ENCODE peak calls at places on chromosomes 6 and 20, in ten cellular contexts. One of them, this sample, is unnamed.

GRCh38 chr20:46945465-46945864 is 50.8 kb downstream of the EYA2 start:
- DNase-seq in mammary epithelial cell: no peak
- DNase-seq in CD8-positive, alpha-beta T cell: no peak
- DNase-seq in A549: no peak
- DNase-seq in astrocyte: no peak
- DNase-seq in cardiac fibroblast: no peak
- DNase-seq in tibial artery: no peak
- DNase-seq in esophagus squamous epithelium: no peak
- DNase-seq in PC-9: no peak
- DNase-seq in lower lobe of right lung: no peak
- DNase-seq in this sample: no peak

GRCh38 chr6:106511274-106512047 is 117.8 kb downstream of the RTN4IP1 start:
- DNase-seq in mammary epithelial cell: peak; percentile 74
- DNase-seq in CD8-positive, alpha-beta T cell: no peak
- DNase-seq in A549: no peak
- DNase-seq in astrocyte: peak; percentile 45
- DNase-seq in cardiac fibroblast: peak; percentile 47
- DNase-seq in tibial artery: no peak
- DNase-seq in esophagus squamous epithelium: no peak
- DNase-seq in PC-9: peak; percentile 57
- DNase-seq in lower lobe of right lung: peak; percentile 61
- DNase-seq in this sample: no peak

GRCh38 chr6:36719126-36719525 is 21.5 kb downstream of the RAB44 start:
- DNase-seq in mammary epithelial cell: no peak
- DNase-seq in CD8-positive, alpha-beta T cell: no peak
- DNase-seq in A549: no peak
- DNase-seq in astrocyte: no peak
- DNase-seq in cardiac fibroblast: no peak
- DNase-seq in tibial artery: peak; percentile 23
- DNase-seq in esophagus squamous epithelium: no peak
- DNase-seq in PC-9: no peak
- DNase-seq in lower lobe of right lung: no peak
- DNase-seq in this sample: no peak

GRCh38 chr20:37358366-37359150 is 12.6 kb downstream of the SRC start:
- DNase-seq in mammary epithelial cell: peak; percentile 91
- DNase-seq in CD8-positive, alpha-beta T cell: no peak
- DNase-seq in A549: no peak
- DNase-seq in astrocyte: no peak
- DNase-seq in cardiac fibroblast: no peak
- DNase-seq in tibial artery: peak; percentile 67
- DNase-seq in esophagus squamous epithelium: no peak
- DNase-seq in PC-9: no peak
- DNase-seq in lower lobe of right lung: no peak
- DNase-seq in this sample: no peak

GRCh38 chr20:38128691-38129090 is 36.4 kb downstream of the TGM2 start:
- DNase-seq in mammary epithelial cell: no peak
- DNase-seq in CD8-positive, alpha-beta T cell: no peak
- DNase-seq in A549: no peak
- DNase-seq in astrocyte: no peak
- DNase-seq in cardiac fibroblast: no peak
- DNase-seq in tibial artery: no peak
- DNase-seq in esophagus squamous epithelium: no peak
- DNase-seq in PC-9: no peak
- DNase-seq in lower lobe of right lung: peak; percentile 13
- DNase-seq in this sample: no peak

GRCh38 chr6:110419028-110419739 is 3.8 kb upstream of the DDO start:
- DNase-seq in mammary epithelial cell: no peak
- DNase-seq in CD8-positive, alpha-beta T cell: no peak
- DNase-seq in A549: no peak
- DNase-seq in astrocyte: no peak
- DNase-seq in cardiac fibroblast: no peak
- DNase-seq in tibial artery: no peak
- DNase-seq in esophagus squamous epithelium: no peak
- DNase-seq in PC-9: peak; percentile 22
- DNase-seq in lower lobe of right lung: no peak
- DNase-seq in this sample: no peak

GRCh38 chr6:66948106-66948505 is 1241.1 kb upstream of the EYS start:
- DNase-seq in mammary epithelial cell: peak; percentile 12
- DNase-seq in CD8-positive, alpha-beta T cell: no peak
- DNase-seq in A549: no peak
- DNase-seq in astrocyte: peak; percentile 3
- DNase-seq in cardiac fibroblast: peak; percentile 48
- DNase-seq in tibial artery: no peak
- DNase-seq in esophagus squamous epithelium: no peak
- DNase-seq in PC-9: no peak
- DNase-seq in lower lobe of right lung: no peak
- DNase-seq in this sample: no peak

GRCh38 chr6:143408787-143409162 is 41.7 kb downstream of the ADAT2 start:
- DNase-seq in mammary epithelial cell: no peak
- DNase-seq in CD8-positive, alpha-beta T cell: no peak
- DNase-seq in A549: no peak
- DNase-seq in astrocyte: no peak
- DNase-seq in cardiac fibroblast: no peak
- DNase-seq in tibial artery: no peak
- DNase-seq in esophagus squamous epithelium: no peak
- DNase-seq in PC-9: no peak
- DNase-seq in lower lobe of right lung: no peak
- DNase-seq in this sample: no peak

GRCh38 chr6:97160280-97160679 is 122.7 kb downstream of the MMS22L start:
- DNase-seq in mammary epithelial cell: no peak
- DNase-seq in CD8-positive, alpha-beta T cell: no peak
- DNase-seq in A549: no peak
- DNase-seq in astrocyte: peak; percentile 3
- DNase-seq in cardiac fibroblast: peak; percentile 14
- DNase-seq in tibial artery: no peak
- DNase-seq in esophagus squamous epithelium: no peak
- DNase-seq in PC-9: no peak
- DNase-seq in lower lobe of right lung: no peak
- DNase-seq in this sample: no peak

GRCh38 chr6:2877057-2877882 is 25.8 kb downstream of the SERPINB9 start:
- DNase-seq in mammary epithelial cell: peak; percentile 76
- DNase-seq in CD8-positive, alpha-beta T cell: no peak
- DNase-seq in A549: peak; percentile 43
- DNase-seq in astrocyte: peak; percentile 33
- DNase-seq in cardiac fibroblast: peak; percentile 48
- DNase-seq in tibial artery: no peak
- DNase-seq in esophagus squamous epithelium: no peak
- DNase-seq in PC-9: peak; percentile 77
- DNase-seq in lower lobe of right lung: no peak
- DNase-seq in this sample: no peak

GRCh38 chr6:157823001-157823522 is at the start of gene SNX9:
- DNase-seq in mammary epithelial cell: peak; percentile 75
- DNase-seq in CD8-positive, alpha-beta T cell: peak; percentile 27
- DNase-seq in A549: peak; percentile 38
- DNase-seq in astrocyte: peak; percentile 63
- DNase-seq in cardiac fibroblast: peak; percentile 72
- DNase-seq in tibial artery: peak; percentile 89
- DNase-seq in esophagus squamous epithelium: no peak
- DNase-seq in PC-9: no peak
- DNase-seq in lower lobe of right lung: peak; percentile 85
- DNase-seq in this sample: no peak

GRCh38 chr6:157825243-157825904 is 2.3 kb downstream of the SNX9 start:
- DNase-seq in mammary epithelial cell: no peak
- DNase-seq in CD8-positive, alpha-beta T cell: no peak
- DNase-seq in A549: no peak
- DNase-seq in astrocyte: peak; percentile 70
- DNase-seq in cardiac fibroblast: peak; percentile 24
- DNase-seq in tibial artery: no peak
- DNase-seq in esophagus squamous epithelium: no peak
- DNase-seq in PC-9: no peak
- DNase-seq in lower lobe of right lung: no peak
- DNase-seq in this sample: no peak

GRCh38 chr6:157823523-157824370 is 701 bp downstream of the SNX9 start:
- DNase-seq in mammary epithelial cell: peak; percentile 85
- DNase-seq in CD8-positive, alpha-beta T cell: peak; percentile 18
- DNase-seq in A549: peak; percentile 13
- DNase-seq in astrocyte: peak; percentile 76
- DNase-seq in cardiac fibroblast: peak; percentile 83
- DNase-seq in tibial artery: peak; percentile 80
- DNase-seq in esophagus squamous epithelium: no peak
- DNase-seq in PC-9: peak; percentile 67
- DNase-seq in lower lobe of right lung: peak; percentile 51
- DNase-seq in this sample: no peak

GRCh38 chr6:157822221-157823000 is 635 bp upstream of the SNX9 start:
- DNase-seq in mammary epithelial cell: no peak
- DNase-seq in CD8-positive, alpha-beta T cell: no peak
- DNase-seq in A549: peak; percentile 12
- DNase-seq in astrocyte: no peak
- DNase-seq in cardiac fibroblast: peak; percentile 20
- DNase-seq in tibial artery: peak; percentile 71
- DNase-seq in esophagus squamous epithelium: no peak
- DNase-seq in PC-9: no peak
- DNase-seq in lower lobe of right lung: peak; percentile 46
- DNase-seq in this sample: no peak

DNA sequence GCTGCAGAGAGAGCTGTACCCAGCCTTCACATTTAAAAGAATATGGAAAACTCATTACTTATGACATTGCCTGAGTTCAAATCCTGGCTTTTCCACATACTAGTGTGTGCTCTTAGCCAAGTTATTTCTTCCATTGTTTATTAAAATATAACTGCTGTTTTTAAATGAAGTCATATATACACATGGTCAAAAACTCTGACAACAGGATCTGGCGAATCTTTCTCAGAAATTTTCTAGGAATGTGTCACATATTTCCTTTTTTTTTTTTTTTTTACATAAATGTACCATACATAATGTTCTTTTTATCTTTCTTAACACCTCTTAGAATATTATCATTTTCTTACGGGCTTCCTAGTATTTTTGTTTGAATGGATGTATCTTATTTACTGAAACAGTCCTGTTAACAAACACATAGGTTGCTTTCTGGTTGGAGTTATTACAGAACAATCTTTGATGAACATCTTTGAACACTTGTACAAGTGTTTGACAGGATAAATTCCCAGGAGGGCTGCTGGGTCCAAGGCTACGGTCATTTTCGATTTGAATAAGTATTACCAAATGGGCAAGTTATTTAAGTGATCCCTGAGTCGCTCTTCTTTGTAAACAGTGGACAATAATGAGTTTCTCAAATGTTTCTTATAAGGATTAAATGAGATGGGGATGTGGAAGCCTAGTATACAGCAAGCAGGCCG is 1.6 kb upstream of the SNX9 start:
- DNase-seq in mammary epithelial cell: no peak
- DNase-seq in CD8-positive, alpha-beta T cell: no peak
- DNase-seq in A549: no peak
- DNase-seq in astrocyte: no peak
- DNase-seq in cardiac fibroblast: peak; percentile 54
- DNase-seq in tibial artery: no peak
- DNase-seq in esophagus squamous epithelium: no peak
- DNase-seq in PC-9: no peak
- DNase-seq in lower lobe of right lung: no peak
- DNase-seq in this sample: no peak
- H3K4me3 ChIP-seq in mammary epithelial cell: no peak overlapping the region
- H3K4me3 ChIP-seq in CD8-positive, alpha-beta T cell: no peak overlapping the region
- H3K4me3 ChIP-seq in A549: no peak overlapping the region
- H3K4me3 ChIP-seq in astrocyte: no peak overlapping the region
- H3K4me3 ChIP-seq in cardiac fibroblast: no peak overlapping the region
- H3K4me3 ChIP-seq in tibial artery: no peak overlapping the region
- H3K4me3 ChIP-seq in esophagus squamous epithelium: no peak overlapping the region
- H3K4me3 ChIP-seq in PC-9: no peak overlapping the region
- H3K4me3 ChIP-seq in lower lobe of right lung: no peak overlapping the region
- H3K4me3 ChIP-seq in this sample: no peak overlapping the region

GRCh38 chr20:1326031-1326930 is 2.7 kb downstream of the SDCBP2 start:
- DNase-seq in mammary epithelial cell: no peak
- DNase-seq in CD8-positive, alpha-beta T cell: no peak
- DNase-seq in A549: peak; percentile 35
- DNase-seq in astrocyte: no peak
- DNase-seq in cardiac fibroblast: peak; percentile 66
- DNase-seq in tibial artery: peak; percentile 17
- DNase-seq in esophagus squamous epithelium: no peak
- DNase-seq in PC-9: no peak
- DNase-seq in lower lobe of right lung: no peak
- DNase-seq in this sample: no peak

GRCh38 chr20:1327241-1327653 is 1.7 kb downstream of the SDCBP2 start:
- DNase-seq in mammary epithelial cell: no peak
- DNase-seq in CD8-positive, alpha-beta T cell: no peak
- DNase-seq in A549: no peak
- DNase-seq in astrocyte: peak; percentile 36
- DNase-seq in cardiac fibroblast: peak; percentile 85
- DNase-seq in tibial artery: peak; percentile 52
- DNase-seq in esophagus squamous epithelium: no peak
- DNase-seq in PC-9: no peak
- DNase-seq in lower lobe of right lung: peak; percentile 84
- DNase-seq in this sample: no peak

GRCh38 chr20:1323830-1324597 is 4.9 kb downstream of the SDCBP2 start:
- DNase-seq in mammary epithelial cell: no peak
- DNase-seq in CD8-positive, alpha-beta T cell: no peak
- DNase-seq in A549: no peak
- DNase-seq in astrocyte: no peak
- DNase-seq in cardiac fibroblast: no peak
- DNase-seq in tibial artery: peak; percentile 55
- DNase-seq in esophagus squamous epithelium: no peak
- DNase-seq in PC-9: no peak
- DNase-seq in lower lobe of right lung: no peak
- DNase-seq in this sample: no peak

GRCh38 chr20:1324598-1325172 is 4.3 kb downstream of the SDCBP2 start:
- DNase-seq in mammary epithelial cell: no peak
- DNase-seq in CD8-positive, alpha-beta T cell: no peak
- DNase-seq in A549: peak; percentile 64
- DNase-seq in astrocyte: peak; percentile 73
- DNase-seq in cardiac fibroblast: peak; percentile 88
- DNase-seq in tibial artery: peak; percentile 62
- DNase-seq in esophagus squamous epithelium: no peak
- DNase-seq in PC-9: no peak
- DNase-seq in lower lobe of right lung: no peak
- DNase-seq in this sample: no peak

GRCh38 chr20:1325173-1326030 is 3.5 kb downstream of the SDCBP2 start:
- DNase-seq in mammary epithelial cell: peak; percentile 92
- DNase-seq in CD8-positive, alpha-beta T cell: peak; percentile 100
- DNase-seq in A549: peak; percentile 100
- DNase-seq in astrocyte: peak; percentile 92
- DNase-seq in cardiac fibroblast: peak; percentile 99
- DNase-seq in tibial artery: peak; percentile 98
- DNase-seq in esophagus squamous epithelium: peak; percentile 77
- DNase-seq in PC-9: peak; percentile 88
- DNase-seq in lower lobe of right lung: peak; percentile 98
- DNase-seq in this sample: peak; percentile 89
- TF ChIP-seq CTCF in mammary epithelial cell: no peak
- TF ChIP-seq CTCF in CD8-positive, alpha-beta T cell: no peak
- TF ChIP-seq CTCF in A549: no peak
- TF ChIP-seq CTCF in astrocyte: no peak
- TF ChIP-seq CTCF in cardiac fibroblast: no peak
- TF ChIP-seq CTCF in tibial artery: peak; percentile 37
- TF ChIP-seq CTCF in esophagus squamous epithelium: peak; percentile 51
- TF ChIP-seq CTCF in PC-9: no peak
- TF ChIP-seq CTCF in lower lobe of right lung: peak; percentile 32
- TF ChIP-seq CTCF in this sample: no peak

GRCh38 chr20:2303693-2304092 is 7.9 kb downstream of the TGM3 start:
- DNase-seq in mammary epithelial cell: no peak
- DNase-seq in CD8-positive, alpha-beta T cell: no peak
- DNase-seq in A549: peak; percentile 36
- DNase-seq in astrocyte: no peak
- DNase-seq in cardiac fibroblast: no peak
- DNase-seq in tibial artery: peak; percentile 17
- DNase-seq in esophagus squamous epithelium: no peak
- DNase-seq in PC-9: no peak
- DNase-seq in lower lobe of right lung: no peak
- DNase-seq in this sample: no peak
- H3K4me3 ChIP-seq in mammary epithelial cell: no peak overlapping the region
- H3K4me3 ChIP-seq in CD8-positive, alpha-beta T cell: no peak overlapping the region
- H3K4me3 ChIP-seq in A549: no peak overlapping the region
- H3K4me3 ChIP-seq in astrocyte: no peak overlapping the region
- H3K4me3 ChIP-seq in cardiac fibroblast: no peak overlapping the region
- H3K4me3 ChIP-seq in tibial artery: no peak overlapping the region
- H3K4me3 ChIP-seq in esophagus squamous epithelium: no peak overlapping the region
- H3K4me3 ChIP-seq in PC-9: no peak overlapping the region
- H3K4me3 ChIP-seq in lower lobe of right lung: no peak overlapping the region
- H3K4me3 ChIP-seq in this sample: no peak overlapping the region

GRCh38 chr6:130760006-130760405 is 67.2 kb upstream of the SMLR1 start:
- DNase-seq in mammary epithelial cell: peak; percentile 47
- DNase-seq in CD8-positive, alpha-beta T cell: no peak
- DNase-seq in A549: no peak
- DNase-seq in astrocyte: peak; percentile 22
- DNase-seq in cardiac fibroblast: peak; percentile 65
- DNase-seq in tibial artery: no peak
- DNase-seq in esophagus squamous epithelium: no peak
- DNase-seq in PC-9: no peak
- DNase-seq in lower lobe of right lung: no peak
- DNase-seq in this sample: no peak
- TF ChIP-seq CTCF in mammary epithelial cell: peak; percentile 85
- TF ChIP-seq CTCF in CD8-positive, alpha-beta T cell: no peak
- TF ChIP-seq CTCF in A549: peak; percentile 16
- TF ChIP-seq CTCF in astrocyte: peak; percentile 89
- TF ChIP-seq CTCF in cardiac fibroblast: peak; percentile 80
- TF ChIP-seq CTCF in tibial artery: no peak
- TF ChIP-seq CTCF in esophagus squamous epithelium: peak; percentile 57
- TF ChIP-seq CTCF in PC-9: peak; percentile 77
- TF ChIP-seq CTCF in lower lobe of right lung: peak; percentile 41
- TF ChIP-seq CTCF in this sample: peak; percentile 55

This sample was measured in GM12864.